ENCODE peak calls at places on chromosomes 1 and 21, in nine cellular contexts. P is fibroblast of lung, T is pancreas, Y is heart left ventricle, F is uterus, M is small intestine, B is prostate gland, G is SJSA1, C is IMR-90. K is an unnamed sample. For H3K4me1, the result is how much of the 10 kb centered on the place peaks cover.

GRCh38 chr1:226697608-226698544 is 41.2 kb downstream of the ITPKB start:
- DNase-seq in P (no peak), T (no peak), Y (no peak), F (no peak), M (no peak), B (peak), G (no peak), C (no peak), K (no peak)

GRCh38 chr1:30748098-30748698 is 9.4 kb downstream of the LAPTM5 start:
- DNase-seq in P (peak), T (no peak), Y (no peak), F (no peak), M (no peak), B (peak), G (no peak), C (no peak), K (no peak)

GRCh38 chr1:7885513-7886298 is 32.8 kb upstream of the UTS2 start:
- DNase-seq in P (no peak), T (peak), Y (no peak), F (peak), M (peak), B (no peak), G (no peak), C (no peak), K (no peak)

GRCh38 chr1:65623895-65624294 is 168.8 kb upstream of the PDE4B start:
- DNase-seq in P (peak), T (no peak), Y (no peak), F (no peak), M (no peak), B (no peak), G (no peak), C (no peak), K (no peak)

GRCh38 chr1:12138196-12139183 is 28.3 kb upstream of the TNFRSF1B start:
- DNase-seq in P (peak), T (no peak), Y (no peak), F (no peak), M (no peak), B (no peak), G (no peak), C (peak), K (peak)

GRCh38 chr21:34933609-34934345 is 115.3 kb downstream of the RUNX1 start:
- DNase-seq in P (no peak), T (no peak), Y (no peak), F (no peak), M (peak), B (no peak), G (no peak), C (no peak), K (no peak)

GRCh38 chr1:84582802-84583587 is 8.8 kb upstream of the CTBS start:
- DNase-seq in P (peak), T (no peak), Y (no peak), F (no peak), M (peak), B (no peak), G (peak), C (no peak), K (no peak)

GRCh38 chr1:115184951-115185331 is 95.6 kb upstream of the TSPAN2 start:
- DNase-seq in P (peak), T (no peak), Y (no peak), F (peak), M (peak), B (no peak), G (peak), C (peak), K (peak)

GRCh38 chr1:70075751-70076150 is 129.6 kb downstream of the LRRC40 start:
- DNase-seq in P (no peak), T (no peak), Y (no peak), F (no peak), M (no peak), B (no peak), G (no peak), C (no peak), K (no peak)

GRCh38 chr1:50417946-50418599 is 5.2 kb downstream of the DMRTA2 start:
- DNase-seq in P (no peak), T (no peak), Y (no peak), F (no peak), M (no peak), B (no peak), G (no peak), C (no peak), K (no peak)

GRCh38 chr1:171940373-171940772 is 99.1 kb downstream of the DNM3 start:
- DNase-seq in P (peak), T (no peak), Y (no peak), F (no peak), M (no peak), B (no peak), G (no peak), C (no peak), K (no peak)

GRCh38 chr1:33092438-33092837 is 11.5 kb downstream of the AZIN2 start:
- DNase-seq in P (no peak), T (no peak), Y (no peak), F (no peak), M (no peak), B (no peak), G (no peak), C (no peak), K (no peak)

GRCh38 chr1:245978915-245979314 is 528.2 kb downstream of the SMYD3 start:
- DNase-seq in P (no peak), T (no peak), Y (no peak), F (no peak), M (no peak), B (no peak), G (no peak), C (peak), K (no peak)

GRCh38 chr1:198937231-198938031 is 298.6 kb downstream of the PTPRC start:
- DNase-seq in P (peak), T (peak), Y (peak), F (peak), M (peak), B (peak), G (peak), C (peak), K (peak)

GRCh38 chr1:21933397-21934248 is 3.5 kb downstream of the HSPG2 start:
- DNase-seq in P (no peak), T (peak), Y (peak), F (peak), M (no peak), B (peak), G (no peak), C (no peak), K (peak)

GRCh38 chr1:51425273-51425672 is 93.8 kb downstream of the EPS15 start:
- DNase-seq in P (no peak), T (no peak), Y (no peak), F (no peak), M (no peak), B (no peak), G (no peak), C (no peak), K (no peak)

GRCh38 chr1:103111926-103112325 is 3.6 kb upstream of the COL11A1 start:
- DNase-seq in P (no peak), T (no peak), Y (no peak), F (no peak), M (no peak), B (no peak), G (peak), C (peak), K (no peak)

GRCh38 chr1:44822981-44823451 is 14.7 kb downstream of the BTBD19 start:
- DNase-seq in P (no peak), T (no peak), Y (no peak), F (no peak), M (no peak), B (no peak), G (no peak), C (no peak), K (peak)

GRCh38 chr1:3584915-3585314 is 26.4 kb downstream of the MEGF6 start:
- DNase-seq in P (no peak), T (no peak), Y (no peak), F (no peak), M (no peak), B (no peak), G (no peak), C (no peak), K (no peak)

GRCh38 chr1:20290624-20291597 is at the start of gene VWA5B1:
- DNase-seq in P (no peak), T (peak), Y (no peak), F (no peak), M (peak), B (no peak), G (no peak), C (no peak), K (no peak)

GRCh38 chr1:17553970-17554369 is 14.5 kb downstream of the ARHGEF10L start:
- DNase-seq in P (peak), T (no peak), Y (no peak), F (no peak), M (no peak), B (no peak), G (peak), C (peak), K (no peak)

GRCh38 chr21:31511258-31511657 is 148.2 kb upstream of the SOD1 start:
- DNase-seq in P (no peak), T (no peak), Y (no peak), F (no peak), M (no peak), B (no peak), G (no peak), C (no peak), K (no peak)

GRCh38 chr1:147539122-147539575 is 2.2 kb upstream of the BCL9 start:
- DNase-seq in P (peak), T (no peak), Y (peak), F (peak), M (peak), B (no peak), G (peak), C (peak), K (no peak)

GRCh38 chr1:24107462-24108225 is 4.3 kb downstream of the MYOM3 start:
- DNase-seq in P (peak), T (no peak), Y (no peak), F (no peak), M (peak), B (no peak), G (no peak), C (peak), K (no peak)

GRCh38 chr1:63691672-63692425 is 82.0 kb upstream of the ROR1 start:
- DNase-seq in P (peak), T (peak), Y (peak), F (peak), M (peak), B (peak), G (peak), C (peak), K (no peak)

GRCh38 chr1:171441278-171441677 is 44.1 kb upstream of the PRRC2C start:
- DNase-seq in P (peak), T (no peak), Y (no peak), F (no peak), M (no peak), B (no peak), G (no peak), C (peak), K (no peak)

GRCh38 chr1:236103646-236104218 is 38.6 kb upstream of the GPR137B start:
- DNase-seq in P (peak), T (peak), Y (peak), F (peak), M (peak), B (peak), G (peak), C (peak), K (peak)

GRCh38 chr1:11058595-11059165 is 1.1 kb downstream of the SRM start:
- DNase-seq in P (no peak), T (peak), Y (no peak), F (no peak), M (peak), B (no peak), G (no peak), C (no peak), K (no peak)

GRCh38 chr1:12528021-12528852 is 89.8 kb downstream of the DHRS3 start:
- DNase-seq in P (peak), T (peak), Y (no peak), F (peak), M (peak), B (peak), G (peak), C (peak), K (peak)

GRCh38 chr1:151728151-151728711 is 6.9 kb downstream of the RIIAD1 start:
- DNase-seq in P (peak), T (no peak), Y (no peak), F (peak), M (no peak), B (no peak), G (no peak), C (peak), K (no peak)

GRCh38 chr1:53182111-53182593 is 14.5 kb upstream of the CPT2 start:
- DNase-seq in P (peak), T (peak), Y (peak), F (peak), M (peak), B (peak), G (peak), C (peak), K (peak)

GRCh38 chr1:28078680-28079626 is 9.5 kb downstream of the EYA3 start:
- DNase-seq in P (peak), T (no peak), Y (no peak), F (no peak), M (peak), B (no peak), G (peak), C (peak), K (no peak)

GRCh38 chr1:11062965-11063401 is 3.2 kb upstream of the SRM start:
- DNase-seq in P (no peak), T (no peak), Y (no peak), F (no peak), M (no peak), B (no peak), G (no peak), C (no peak), K (no peak)

GRCh38 chr1:180773210-180773865 is 139.4 kb upstream of the KIAA1614 start:
- DNase-seq in P (peak), T (no peak), Y (no peak), F (no peak), M (peak), B (no peak), G (peak), C (peak), K (no peak)
- H3K4me1 ChIP-seq in P (under half), T (under half), Y (under half), F (under half), M (under half), B (under half), G (under half), C (under half), K (under half)

GRCh38 chr1:230122361-230123279 is 55.6 kb downstream of the GALNT2 start:
- DNase-seq in P (no peak), T (no peak), Y (no peak), F (no peak), M (no peak), B (no peak), G (no peak), C (no peak), K (no peak)
- H3K4me3 ChIP-seq in P (no peak), T (no peak), Y (no peak), F (no peak), M (no peak), B (no peak), G (no peak), C (no peak), K (no peak)

GRCh38 chr1:218460367-218460766 is 115.2 kb downstream of the TGFB2 start:
- DNase-seq in P (peak), T (no peak), Y (peak), F (peak), M (no peak), B (no peak), G (no peak), C (peak), K (peak)

GRCh38 chr1:218461351-218461750 is 116.2 kb downstream of the TGFB2 start:
- DNase-seq in P (no peak), T (no peak), Y (no peak), F (no peak), M (no peak), B (no peak), G (no peak), C (peak), K (no peak)

GRCh38 chr1:218463194-218464156 is 118.3 kb downstream of the TGFB2 start:
- DNase-seq in P (peak), T (no peak), Y (peak), F (peak), M (no peak), B (no peak), G (peak), C (peak), K (peak)

GRCh38 chr1:218462116-218462515 is 117.0 kb downstream of the TGFB2 start:
- DNase-seq in P (no peak), T (no peak), Y (no peak), F (no peak), M (no peak), B (no peak), G (no peak), C (no peak), K (no peak)

DNA sequence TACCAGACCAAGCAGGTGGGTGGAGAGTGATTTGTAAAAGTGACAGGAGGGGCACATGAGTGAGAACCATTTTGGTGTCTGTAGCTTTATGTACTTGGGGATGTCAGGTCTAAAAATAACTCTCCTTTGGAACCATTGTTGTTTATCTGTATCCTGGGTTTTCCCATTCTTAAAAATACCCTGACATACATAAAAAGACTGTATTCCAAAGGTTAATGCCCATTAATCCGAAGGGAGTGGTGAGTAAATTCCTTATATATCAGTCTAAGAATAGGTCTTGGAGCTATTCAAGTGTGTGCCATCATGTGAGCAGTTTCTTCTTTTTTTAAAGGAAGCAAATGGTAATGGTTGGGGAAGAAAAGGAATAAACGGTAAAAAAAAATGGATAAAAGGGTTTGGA is 117.5 kb downstream of the TGFB2 start:
- DNase-seq in P (no peak), T (no peak), Y (no peak), F (no peak), M (no peak), B (no peak), G (no peak), C (no peak), K (no peak)
- H3K4me1 ChIP-seq in P (under half), T (under half), Y (half or more), F (under half), M (under half), B (under half), G (half or more), C (under half), K (under half)

GRCh38 chr1:234612352-234613127 is 2.6 kb upstream of the IRF2BP2 start:
- DNase-seq in P (peak), T (peak), Y (peak), F (peak), M (peak), B (peak), G (peak), C (peak), K (peak)
- H3K4me3 ChIP-seq in P (peak), T (no peak), Y (peak), F (peak), M (no peak), B (no peak), G (no peak), C (peak), K (peak)

DNA sequence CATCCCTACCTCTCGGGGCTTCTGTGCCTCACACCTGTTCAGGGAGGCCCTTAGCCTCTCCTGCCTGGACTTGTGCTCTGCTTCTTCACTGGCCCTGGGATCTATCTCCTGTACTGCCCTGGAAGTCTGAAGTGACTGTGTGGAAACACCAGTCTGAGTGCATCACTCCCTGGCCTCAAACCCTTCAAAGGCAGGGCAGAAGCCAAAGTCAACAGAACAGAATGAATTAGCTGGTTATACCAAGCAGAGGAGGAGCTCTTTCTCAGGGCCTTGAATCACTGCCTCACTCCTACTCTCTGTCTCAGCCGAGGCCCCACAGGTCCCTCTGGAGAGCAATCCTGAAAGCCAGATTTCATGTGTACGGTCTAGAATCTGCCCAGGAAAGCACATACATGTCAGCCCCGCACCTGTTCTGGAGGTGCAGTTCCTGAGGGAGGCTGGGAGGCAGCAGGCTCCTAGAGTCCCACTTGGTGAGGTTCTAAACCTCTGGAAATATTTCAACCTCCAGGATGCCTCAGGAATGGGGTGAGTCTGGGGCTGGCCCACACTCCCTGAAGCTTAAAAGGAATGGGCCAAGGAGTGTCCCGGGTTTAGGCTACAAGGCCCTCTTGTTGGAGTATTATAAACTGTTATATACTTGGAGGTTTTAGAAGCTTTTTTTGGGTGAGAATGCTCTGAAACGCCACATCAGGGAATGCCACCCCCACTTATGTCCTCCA is 98.3 kb downstream of the ABCA4 start:
- DNase-seq in P (peak), T (no peak), Y (no peak), F (no peak), M (no peak), B (peak), G (peak), C (peak), K (peak)
- H3K4me1 ChIP-seq in P (under half), T (under half), Y (under half), F (under half), M (under half), B (under half), G (under half), C (under half), K (under half)

GRCh38 chr1:46442317-46443161 is 47.1 kb upstream of the DMBX1 start:
- DNase-seq in P (peak), T (peak), Y (peak), F (peak), M (peak), B (peak), G (peak), C (peak), K (peak)
- H3K4me3 ChIP-seq in P (peak), T (peak), Y (peak), F (no peak), M (no peak), B (no peak), G (peak), C (peak), K (peak)

DNA sequence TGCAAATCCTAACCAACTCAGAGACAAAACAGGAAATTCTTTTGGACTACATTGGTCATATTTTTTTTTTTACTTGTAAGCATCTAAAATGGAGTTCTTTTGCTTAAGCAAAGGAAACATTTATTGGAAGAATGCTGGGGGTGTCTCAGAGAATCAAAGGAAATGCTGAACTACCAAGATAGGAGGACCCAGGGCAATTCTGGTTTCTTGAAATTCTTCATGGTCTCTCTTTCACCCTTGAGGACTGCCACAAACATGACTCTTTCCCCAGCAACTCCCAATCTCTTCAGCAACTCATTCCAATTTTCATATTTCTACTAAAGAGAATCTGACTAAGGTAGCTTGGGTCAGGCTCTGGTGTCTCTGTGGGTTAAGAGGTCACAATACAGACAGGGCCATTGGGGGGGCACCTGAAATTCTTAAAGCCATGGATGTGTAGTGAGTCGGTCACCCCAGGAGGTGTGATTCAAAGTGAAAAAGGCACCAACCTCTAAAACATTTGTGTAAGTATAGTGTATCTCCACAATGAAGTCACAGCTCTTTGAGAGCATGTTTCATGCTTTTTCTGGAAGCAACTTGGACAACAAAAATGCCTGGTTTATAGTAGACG is 171.1 kb upstream of the FGGY start:
- DNase-seq in P (no peak), T (no peak), Y (no peak), F (no peak), M (no peak), B (no peak), G (no peak), C (no peak), K (no peak)
- H3K4me1 ChIP-seq in P (under half), T (under half), Y (under half), F (under half), M (under half), B (under half), G (under half), C (under half), K (under half)

DNA sequence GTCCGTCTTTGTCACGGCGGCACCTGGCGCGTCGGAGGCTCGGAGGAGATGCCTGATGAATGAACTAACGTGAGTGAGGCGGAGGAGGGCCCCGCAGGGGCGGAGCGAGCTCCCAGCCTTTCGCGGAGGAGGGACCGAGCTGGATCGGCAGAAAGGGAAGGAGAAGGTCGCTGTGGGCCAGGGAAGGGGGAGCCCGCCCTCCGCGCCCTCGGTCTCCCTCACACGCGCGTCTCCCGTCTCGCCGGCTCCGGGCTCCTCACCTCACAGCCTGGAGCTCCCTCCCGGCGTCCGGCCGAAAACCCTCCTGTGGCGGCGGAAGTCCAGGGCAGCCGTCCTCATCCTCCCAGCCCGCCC is 518 bp downstream of the ZNF496 start:
- DNase-seq in P (peak), T (peak), Y (peak), F (peak), M (peak), B (peak), G (peak), C (peak), K (peak)
- H3K4me3 ChIP-seq in P (peak), T (peak), Y (peak), F (peak), M (peak), B (peak), G (peak), C (peak), K (peak)

GRCh38 chr1:18928985-18929384 is 26.6 kb upstream of the ALDH4A1 start:
- DNase-seq in P (no peak), T (no peak), Y (no peak), F (no peak), M (no peak), B (no peak), G (no peak), C (no peak), K (peak)
- H3K4me1 ChIP-seq in P (under half), T (under half), Y (under half), F (under half), M (under half), B (under half), G (half or more), C (under half), K (under half)

K was measured in right cardiac atrium.